ENCODE peak calls at places on chromosome 7, in five cellular contexts. H, O, B, Q and L are unnamed samples.
A peak's percentile ranks its signal among the peaks of the same experiment; 100 is the strongest.

GRCh38 chr7:73844848-73845460 is 2.6 kb upstream of the METTL27 start:
- DNase-seq in H (no peak), O (no peak), B (no peak), Q (no peak), L (no peak)

GRCh38 chr7:143299840-143300239 is 11.7 kb downstream of the CASP2 start:
- DNase-seq in H (no peak), O (no peak), B (peak; percentile 29), Q (peak; percentile 23), L (peak; percentile 73)

GRCh38 chr7:128407751-128408708 is 1.8 kb downstream of the IMPDH1 start:
- DNase-seq in H (no peak), O (no peak), B (no peak), Q (no peak), L (no peak)

GRCh38 chr7:155542276-155542675 is 4.1 kb downstream of the CNPY1 start:
- DNase-seq in H (no peak), O (no peak), B (no peak), Q (no peak), L (no peak)

GRCh38 chr7:137081694-137082093 is 213.2 kb downstream of the CHRM2 start:
- DNase-seq in H (peak; percentile 83), O (no peak), B (no peak), Q (no peak), L (no peak)

GRCh38 chr7:148044173-148044572 is 546.4 kb upstream of the C7orf33 start:
- DNase-seq in H (no peak), O (no peak), B (no peak), Q (no peak), L (no peak)

GRCh38 chr7:55309040-55309991 is 55.8 kb upstream of the LANCL2 start:
- DNase-seq in H (no peak), O (no peak), B (peak; percentile 57), Q (peak; percentile 52), L (no peak)

GRCh38 chr7:157087646-157088045 is 51.1 kb upstream of the UBE3C start:
- DNase-seq in H (no peak), O (no peak), B (no peak), Q (no peak), L (no peak)

GRCh38 chr7:158229945-158230344 is 357.7 kb downstream of the PTPRN2 start:
- DNase-seq in H (no peak), O (no peak), B (no peak), Q (no peak), L (no peak)

GRCh38 chr7:98252655-98253054 is 623 bp upstream of the TECPR1 start:
- DNase-seq in H (no peak), O (no peak), B (no peak), Q (no peak), L (no peak)

GRCh38 chr7:99125505-99125865 is 18.4 kb downstream of the SMURF1 start:
- DNase-seq in H (no peak), O (no peak), B (no peak), Q (no peak), L (no peak)